ENCODE peak calls at places on chromosomes 13 and 19, in five cellular contexts. W, M, L, E and D are unnamed samples.

GRCh38 chr13:50236898-50237318 is 221.7 kb downstream of the KCNRG start:
- DNase-seq in E (no peak), M (no peak), L (peak), W (no peak), D (no peak)

GRCh38 chr19:9793051-9793591 is 24.6 kb upstream of the ZNF846 start:
- DNase-seq in E (no peak), W (peak), L (peak), M (peak), D (peak)

GRCh38 chr13:45989607-45990006 is 62.9 kb downstream of the ZC3H13 start:
- DNase-seq in M (no peak), L (peak), E (no peak), W (no peak), D (peak)

GRCh38 chr19:2345794-2346663 is 14.0 kb upstream of the TMPRSS9 start:
- DNase-seq in W (no peak), L (peak), E (no peak), M (no peak), D (peak)

GRCh38 chr19:3606690-3607289 is at the start of gene TBXA2R:
- DNase-seq in M (peak), E (no peak), L (peak), W (peak), D (peak)

GRCh38 chr13:34817246-34817645 is 124.8 kb upstream of the NBEA start:
- DNase-seq in L (no peak), W (no peak), E (no peak), M (no peak), D (no peak)

GRCh38 chr13:19860884-19861655 is 2.4 kb downstream of the ZMYM5 start:
- DNase-seq in M (no peak), W (peak), E (peak), L (peak), D (peak)

GRCh38 chr13:83449666-83450395 is 432.4 kb downstream of the SLITRK1 start:
- DNase-seq in L (peak), W (no peak), E (peak), M (no peak), D (peak)

GRCh38 chr19:50669319-50670101 is 20.3 kb downstream of the C19orf81 start:
- DNase-seq in M (no peak), E (no peak), W (no peak), L (peak), D (peak)

GRCh38 chr13:80195649-80196048 is 145.3 kb downstream of the SPRY2 start:
- DNase-seq in E (no peak), M (no peak), W (no peak), L (no peak), D (no peak)

GRCh38 chr13:113001251-113002140 is 32.5 kb downstream of the MCF2L start:
- DNase-seq in W (no peak), L (no peak), M (no peak), E (peak), D (peak)

GRCh38 chr19:55258828-55259539 is at the start of gene PPP6R1:
- DNase-seq in E (peak), M (peak), W (peak), L (peak), D (peak)
- TF ChIP-seq CTCF in E (no peak), M (peak), W (peak), L (no peak), D (no peak)

GRCh38 chr13:23081901-23082300 is 98.9 kb upstream of the SGCG start:
- DNase-seq in E (no peak), W (no peak), M (no peak), L (no peak), D (no peak)

GRCh38 chr13:23086951-23087350 is 93.8 kb upstream of the SGCG start:
- DNase-seq in L (no peak), W (no peak), E (no peak), M (no peak), D (no peak)

DNA sequence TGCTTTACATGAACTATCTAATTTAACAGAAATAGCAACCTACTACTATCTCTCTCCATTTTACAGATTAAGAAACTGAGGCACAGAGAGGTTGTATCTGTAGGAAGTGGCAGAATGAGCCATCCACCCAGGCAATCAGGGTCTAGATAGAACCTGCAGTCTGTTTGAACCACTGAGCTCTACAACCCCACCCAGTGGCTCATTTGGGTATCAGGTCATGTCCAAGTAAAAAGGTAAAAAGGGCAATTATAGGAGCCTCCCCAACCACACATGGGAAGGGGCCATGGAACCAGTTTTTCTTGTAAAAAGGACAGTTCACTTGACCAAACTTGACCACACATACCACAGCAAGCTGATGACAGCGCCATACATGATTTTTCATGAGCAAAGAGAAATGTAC is 92.9 kb upstream of the SGCG start:
- DNase-seq in W (no peak), E (no peak), L (peak), M (no peak), D (no peak)
- TF ChIP-seq CTCF in W (no peak), E (peak), L (peak), M (no peak), D (peak)

GRCh38 chr19:48221628-48222027 is 34.1 kb downstream of the CARD8 start:
- DNase-seq in E (no peak), W (no peak), M (no peak), L (no peak), D (no peak)

GRCh38 chr19:48213959-48214358 is 41.8 kb downstream of the CARD8 start:
- DNase-seq in L (no peak), M (no peak), W (no peak), E (no peak), D (no peak)

GRCh38 chr19:48218964-48219363 is 36.7 kb downstream of the CARD8 start:
- DNase-seq in W (no peak), L (no peak), M (no peak), E (peak), D (no peak)

DNA sequence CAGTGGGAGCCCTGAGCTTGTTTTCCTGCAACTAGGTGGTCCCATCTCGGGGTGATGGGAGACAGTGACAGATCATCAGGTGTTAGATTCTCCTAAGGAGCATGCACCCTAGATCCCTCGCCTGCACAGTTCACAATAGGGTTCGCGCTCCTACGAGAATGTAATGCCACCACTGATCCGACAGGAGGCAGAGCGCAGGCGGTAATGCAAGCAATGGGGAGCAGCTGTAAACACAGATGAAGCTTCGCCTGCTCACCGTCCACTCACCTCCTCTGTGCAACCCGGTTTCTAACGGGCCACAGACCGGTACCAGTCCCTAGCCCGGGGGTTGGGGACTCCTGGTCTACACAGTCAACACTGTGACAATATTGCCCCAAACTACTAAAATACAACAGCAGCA is 38.8 kb downstream of the CARD8 start:
- DNase-seq in E (no peak), M (no peak), L (no peak), W (no peak), D (no peak)
- TF ChIP-seq CTCF in E (no peak), M (no peak), L (no peak), W (no peak), D (no peak)

DNA sequence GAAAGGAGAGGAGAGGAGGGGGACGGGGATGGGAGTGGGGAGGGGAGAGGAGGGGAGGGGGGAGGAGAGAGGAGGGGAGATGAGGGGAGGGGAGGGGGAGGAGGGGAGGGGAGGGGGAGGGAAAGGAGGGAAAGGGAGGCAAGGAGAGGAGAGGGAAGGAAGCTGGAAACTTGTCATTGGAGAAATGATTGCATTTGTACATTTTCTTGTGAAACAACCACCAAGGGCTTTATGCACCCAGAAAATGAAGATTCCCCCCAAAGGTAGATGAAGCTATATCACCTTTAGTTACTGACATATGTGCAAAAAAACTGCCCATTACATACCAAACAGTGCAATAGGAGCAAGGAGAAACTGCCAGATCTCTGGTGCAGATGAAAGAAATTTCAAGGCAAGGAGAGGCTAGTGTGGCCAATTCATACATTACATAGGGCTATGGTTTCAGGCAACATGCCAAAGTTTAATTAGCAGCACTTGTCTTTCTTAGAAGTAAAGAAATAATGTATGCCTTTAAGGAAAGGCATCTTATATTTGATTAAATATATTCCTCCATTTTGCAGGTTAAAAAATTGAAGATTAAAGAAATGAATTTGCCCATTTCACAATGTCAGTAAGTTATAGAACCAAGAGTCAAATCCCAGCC is 49.5 kb upstream of the STK24 start:
- DNase-seq in L (peak), M (no peak), E (no peak), W (no peak), D (peak)
- TF ChIP-seq CTCF in L (no peak), M (no peak), E (no peak), W (no peak), D (no peak)

GRCh38 chr19:19385131-19385899 is 20.2 kb upstream of the GATAD2A start:
- DNase-seq in M (peak), W (peak), L (peak), E (peak), D (peak)
- TF ChIP-seq CTCF in M (peak), W (peak), L (no peak), E (no peak), D (no peak)

DNA sequence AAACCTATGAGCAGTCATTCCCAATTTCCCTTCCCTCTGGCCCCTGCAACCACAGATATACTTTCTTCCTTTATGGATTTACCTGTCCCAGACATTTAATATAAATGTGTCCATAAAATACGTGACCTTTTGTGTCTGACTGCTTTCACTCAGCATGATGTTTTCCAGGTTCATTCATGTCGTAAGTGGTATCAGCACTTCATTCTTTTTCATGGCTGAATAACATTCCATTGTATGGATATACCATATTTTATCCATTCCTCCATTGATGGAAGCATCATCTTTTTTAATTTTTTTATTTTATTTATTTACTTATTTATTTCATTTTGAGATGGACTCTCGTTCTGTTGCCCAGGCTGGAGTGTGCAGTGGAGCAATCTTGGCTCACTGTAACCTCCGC is 8.0 kb upstream of the PPP6R1 start:
- DNase-seq in M (no peak), L (no peak), E (no peak), W (no peak), D (no peak)
- TF ChIP-seq CTCF in M (no peak), L (no peak), E (no peak), W (no peak), D (no peak)

DNA sequence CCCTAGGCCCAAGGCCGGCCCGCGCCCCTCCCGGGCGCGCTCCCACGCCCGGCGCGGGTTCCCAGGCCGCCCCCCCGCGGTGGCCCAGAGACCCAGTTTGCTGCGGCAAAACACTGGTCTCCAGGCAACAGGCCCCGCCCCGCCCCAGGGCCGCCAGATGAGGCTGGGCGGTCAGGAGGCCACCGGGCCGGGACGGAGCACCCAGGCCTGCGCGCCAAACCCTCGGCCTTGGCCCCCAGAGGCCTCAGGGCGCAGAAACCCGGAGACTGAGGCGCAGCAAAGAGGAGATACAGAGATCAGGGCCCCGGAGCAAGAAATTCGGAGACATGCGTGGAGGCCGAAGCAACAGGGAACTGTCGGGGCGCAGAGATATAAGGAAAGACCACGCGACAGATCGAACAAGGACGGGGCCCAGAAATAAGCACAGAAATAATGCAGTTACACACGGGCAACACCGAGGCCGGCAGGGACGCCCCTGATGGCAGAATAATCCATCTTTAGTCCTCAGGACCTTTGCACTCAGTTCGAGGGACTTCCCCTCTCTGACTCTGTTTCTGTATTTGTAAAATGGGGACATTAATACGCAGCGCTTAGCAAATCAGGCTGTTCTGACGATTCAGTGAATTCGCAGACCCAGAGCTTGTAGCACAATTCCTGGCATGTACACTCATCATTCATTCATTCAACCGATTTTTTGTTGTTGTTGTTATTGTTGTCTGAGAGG is 20.8 kb upstream of the ERCC1 start:
- DNase-seq in E (peak), M (peak), L (peak), W (peak), D (peak)
- TF ChIP-seq CTCF in E (no peak), M (peak), L (no peak), W (no peak), D (no peak)